ENCODE peak calls at places on chromosomes 4 and X, in four cellular contexts. One of them, this sample, is unnamed.

GRCh38 chr4:84159767-84160166 is 339.3 kb downstream of the NKX6-1 start:
- DNase-seq in activated T-cell treated with anti-CD3 and anti-CD28 coated beads, Interleukin-2, amount 50 U/mL, for 72 hours: no peak
- DNase-seq in H9: peak
- DNase-seq in SW 1271: no peak
- DNase-seq in this sample: peak

GRCh38 chr4:108276690-108277089 is 108.0 kb upstream of the LEF1 start:
- DNase-seq in activated T-cell treated with anti-CD3 and anti-CD28 coated beads, Interleukin-2, amount 50 U/mL, for 72 hours: no peak
- DNase-seq in H9: no peak
- DNase-seq in SW 1271: no peak
- DNase-seq in this sample: no peak

GRCh38 chrX:139823806-139824205 is 109.0 kb downstream of the ATP11C start:
- DNase-seq in activated T-cell treated with anti-CD3 and anti-CD28 coated beads, Interleukin-2, amount 50 U/mL, for 72 hours: no peak
- DNase-seq in H9: no peak
- DNase-seq in SW 1271: no peak
- DNase-seq in this sample: no peak

GRCh38 chr4:20646287-20646686 is 54.0 kb upstream of the PACRGL start:
- DNase-seq in activated T-cell treated with anti-CD3 and anti-CD28 coated beads, Interleukin-2, amount 50 U/mL, for 72 hours: no peak
- DNase-seq in H9: no peak
- DNase-seq in SW 1271: no peak
- DNase-seq in this sample: no peak

GRCh38 chr4:97349468-97350186 is 793.6 kb downstream of the STPG2 start:
- DNase-seq in activated T-cell treated with anti-CD3 and anti-CD28 coated beads, Interleukin-2, amount 50 U/mL, for 72 hours: no peak
- DNase-seq in H9: no peak
- DNase-seq in SW 1271: no peak
- DNase-seq in this sample: no peak

GRCh38 chr4:182582245-182582644 is 334.9 kb downstream of the DCTD start:
- DNase-seq in activated T-cell treated with anti-CD3 and anti-CD28 coated beads, Interleukin-2, amount 50 U/mL, for 72 hours: no peak
- DNase-seq in H9: no peak
- DNase-seq in SW 1271: no peak
- DNase-seq in this sample: no peak

GRCh38 chr4:154292589-154292988 is 199.0 kb downstream of the DCHS2 start:
- DNase-seq in activated T-cell treated with anti-CD3 and anti-CD28 coated beads, Interleukin-2, amount 50 U/mL, for 72 hours: peak
- DNase-seq in H9: no peak
- DNase-seq in SW 1271: no peak
- DNase-seq in this sample: no peak

GRCh38 chr4:186472948-186473347 is 82.4 kb downstream of the MTNR1A start:
- DNase-seq in activated T-cell treated with anti-CD3 and anti-CD28 coated beads, Interleukin-2, amount 50 U/mL, for 72 hours: no peak
- DNase-seq in H9: peak
- DNase-seq in SW 1271: peak
- DNase-seq in this sample: no peak

GRCh38 chr4:57312296-57312695 is 202.1 kb upstream of the IGFBP7 start:
- DNase-seq in activated T-cell treated with anti-CD3 and anti-CD28 coated beads, Interleukin-2, amount 50 U/mL, for 72 hours: no peak
- DNase-seq in H9: no peak
- DNase-seq in SW 1271: no peak
- DNase-seq in this sample: no peak

GRCh38 chr4:180636696-180637095 is 1606.5 kb upstream of the TENM3 start:
- DNase-seq in activated T-cell treated with anti-CD3 and anti-CD28 coated beads, Interleukin-2, amount 50 U/mL, for 72 hours: no peak
- DNase-seq in H9: no peak
- DNase-seq in SW 1271: no peak
- DNase-seq in this sample: no peak

GRCh38 chr4:74656596-74656995 is 137.7 kb downstream of the BTC start:
- DNase-seq in activated T-cell treated with anti-CD3 and anti-CD28 coated beads, Interleukin-2, amount 50 U/mL, for 72 hours: no peak
- DNase-seq in H9: no peak
- DNase-seq in SW 1271: no peak
- DNase-seq in this sample: no peak

GRCh38 chr4:83010111-83010521 is 507 bp downstream of the LIN54 start:
- DNase-seq in activated T-cell treated with anti-CD3 and anti-CD28 coated beads, Interleukin-2, amount 50 U/mL, for 72 hours: peak
- DNase-seq in H9: no peak
- DNase-seq in SW 1271: peak
- DNase-seq in this sample: no peak

GRCh38 chr4:46781434-46782092 is 127.5 kb downstream of the COX7B2 start:
- DNase-seq in activated T-cell treated with anti-CD3 and anti-CD28 coated beads, Interleukin-2, amount 50 U/mL, for 72 hours: no peak
- DNase-seq in H9: no peak
- DNase-seq in SW 1271: no peak
- DNase-seq in this sample: no peak

GRCh38 chr4:5815641-5816040 is 77.2 kb downstream of the CRMP1 start:
- DNase-seq in activated T-cell treated with anti-CD3 and anti-CD28 coated beads, Interleukin-2, amount 50 U/mL, for 72 hours: no peak
- DNase-seq in H9: no peak
- DNase-seq in SW 1271: no peak
- DNase-seq in this sample: no peak

GRCh38 chrX:129678176-129678880 is 23.6 kb upstream of the APLN start:
- DNase-seq in activated T-cell treated with anti-CD3 and anti-CD28 coated beads, Interleukin-2, amount 50 U/mL, for 72 hours: peak
- DNase-seq in H9: no peak
- DNase-seq in SW 1271: peak
- DNase-seq in this sample: peak

GRCh38 chr4:88320174-88320779 is 35.9 kb upstream of the PPM1K start:
- DNase-seq in activated T-cell treated with anti-CD3 and anti-CD28 coated beads, Interleukin-2, amount 50 U/mL, for 72 hours: no peak
- DNase-seq in H9: no peak
- DNase-seq in SW 1271: no peak
- DNase-seq in this sample: no peak

GRCh38 chr4:6752486-6752829 is 30.1 kb upstream of the KIAA0232 start:
- DNase-seq in activated T-cell treated with anti-CD3 and anti-CD28 coated beads, Interleukin-2, amount 50 U/mL, for 72 hours: no peak
- DNase-seq in H9: no peak
- DNase-seq in SW 1271: no peak
- DNase-seq in this sample: no peak

GRCh38 chr4:142474398-142475087 is 371.6 kb downstream of the INPP4B start:
- DNase-seq in activated T-cell treated with anti-CD3 and anti-CD28 coated beads, Interleukin-2, amount 50 U/mL, for 72 hours: no peak
- DNase-seq in H9: no peak
- DNase-seq in SW 1271: no peak
- DNase-seq in this sample: peak

GRCh38 chr4:41146716-41147506 is 67.4 kb downstream of the APBB2 start:
- DNase-seq in activated T-cell treated with anti-CD3 and anti-CD28 coated beads, Interleukin-2, amount 50 U/mL, for 72 hours: no peak
- DNase-seq in H9: peak
- DNase-seq in SW 1271: no peak
- DNase-seq in this sample: peak

GRCh38 chr4:75030649-75031235 is 97.8 kb downstream of the PARM1 start:
- DNase-seq in activated T-cell treated with anti-CD3 and anti-CD28 coated beads, Interleukin-2, amount 50 U/mL, for 72 hours: no peak
- DNase-seq in H9: no peak
- DNase-seq in SW 1271: no peak
- DNase-seq in this sample: no peak

GRCh38 chrX:40617566-40617965 is 5.7 kb upstream of the MPC1L start:
- DNase-seq in activated T-cell treated with anti-CD3 and anti-CD28 coated beads, Interleukin-2, amount 50 U/mL, for 72 hours: no peak
- DNase-seq in H9: no peak
- DNase-seq in SW 1271: no peak
- DNase-seq in this sample: no peak

GRCh38 chr4:54274786-54275503 is 45.9 kb downstream of the PDGFRA start:
- DNase-seq in activated T-cell treated with anti-CD3 and anti-CD28 coated beads, Interleukin-2, amount 50 U/mL, for 72 hours: no peak
- DNase-seq in H9: no peak
- DNase-seq in SW 1271: no peak
- DNase-seq in this sample: no peak

GRCh38 chr4:84481879-84482245 is 17.2 kb downstream of the NKX6-1 start:
- DNase-seq in activated T-cell treated with anti-CD3 and anti-CD28 coated beads, Interleukin-2, amount 50 U/mL, for 72 hours: no peak
- DNase-seq in H9: peak
- DNase-seq in SW 1271: no peak
- DNase-seq in this sample: no peak

GRCh38 chrX:40266490-40267333 is 169.0 kb upstream of the BCOR start:
- DNase-seq in activated T-cell treated with anti-CD3 and anti-CD28 coated beads, Interleukin-2, amount 50 U/mL, for 72 hours: peak
- DNase-seq in H9: peak
- DNase-seq in SW 1271: peak
- DNase-seq in this sample: peak

GRCh38 chrX:84160736-84161135 is 27.3 kb downstream of the RPS6KA6 start:
- DNase-seq in activated T-cell treated with anti-CD3 and anti-CD28 coated beads, Interleukin-2, amount 50 U/mL, for 72 hours: no peak
- DNase-seq in H9: no peak
- DNase-seq in SW 1271: no peak
- DNase-seq in this sample: no peak

GRCh38 chr4:168859100-168859499 is 151.0 kb downstream of the CBR4 start:
- DNase-seq in activated T-cell treated with anti-CD3 and anti-CD28 coated beads, Interleukin-2, amount 50 U/mL, for 72 hours: no peak
- DNase-seq in H9: no peak
- DNase-seq in SW 1271: no peak
- DNase-seq in this sample: no peak

GRCh38 chrX:20523626-20524312 is 257.1 kb upstream of the RPS6KA3 start:
- DNase-seq in activated T-cell treated with anti-CD3 and anti-CD28 coated beads, Interleukin-2, amount 50 U/mL, for 72 hours: no peak
- DNase-seq in H9: no peak
- DNase-seq in SW 1271: no peak
- DNase-seq in this sample: no peak

GRCh38 chr4:81198151-81198550 is 16.9 kb downstream of the PRKG2 start:
- DNase-seq in activated T-cell treated with anti-CD3 and anti-CD28 coated beads, Interleukin-2, amount 50 U/mL, for 72 hours: no peak
- DNase-seq in H9: no peak
- DNase-seq in SW 1271: no peak
- DNase-seq in this sample: no peak

GRCh38 chr4:136329042-136329662 is 1203.1 kb downstream of the PCDH18 start:
- DNase-seq in activated T-cell treated with anti-CD3 and anti-CD28 coated beads, Interleukin-2, amount 50 U/mL, for 72 hours: no peak
- DNase-seq in H9: no peak
- DNase-seq in SW 1271: no peak
- DNase-seq in this sample: peak

GRCh38 chr4:3316146-3316545 is 23.3 kb downstream of the RGS12 start:
- DNase-seq in activated T-cell treated with anti-CD3 and anti-CD28 coated beads, Interleukin-2, amount 50 U/mL, for 72 hours: no peak
- DNase-seq in H9: peak
- DNase-seq in SW 1271: no peak
- DNase-seq in this sample: peak

GRCh38 chrX:28408017-28408723 is 179.1 kb upstream of the IL1RAPL1 start:
- DNase-seq in activated T-cell treated with anti-CD3 and anti-CD28 coated beads, Interleukin-2, amount 50 U/mL, for 72 hours: no peak
- DNase-seq in H9: no peak
- DNase-seq in SW 1271: no peak
- DNase-seq in this sample: no peak

GRCh38 chrX:2552621-2553297 is 52.0 kb upstream of the DHRSX start:
- DNase-seq in activated T-cell treated with anti-CD3 and anti-CD28 coated beads, Interleukin-2, amount 50 U/mL, for 72 hours: no peak
- DNase-seq in H9: no peak
- DNase-seq in SW 1271: no peak
- DNase-seq in this sample: no peak

GRCh38 chr4:89245459-89245858 is 62.1 kb downstream of the GPRIN3 start:
- DNase-seq in activated T-cell treated with anti-CD3 and anti-CD28 coated beads, Interleukin-2, amount 50 U/mL, for 72 hours: no peak
- DNase-seq in H9: no peak
- DNase-seq in SW 1271: no peak
- DNase-seq in this sample: no peak

GRCh38 chr4:53688186-53688790 is 97.0 kb upstream of the LNX1 start:
- DNase-seq in activated T-cell treated with anti-CD3 and anti-CD28 coated beads, Interleukin-2, amount 50 U/mL, for 72 hours: peak
- DNase-seq in H9: no peak
- DNase-seq in SW 1271: peak
- DNase-seq in this sample: peak

GRCh38 chrX:81308086-81308852 is 106.4 kb downstream of the SH3BGRL start:
- DNase-seq in activated T-cell treated with anti-CD3 and anti-CD28 coated beads, Interleukin-2, amount 50 U/mL, for 72 hours: no peak
- DNase-seq in H9: no peak
- DNase-seq in SW 1271: no peak
- DNase-seq in this sample: no peak

GRCh38 chr4:73609688-73610087 is 10.5 kb downstream of the RASSF6 start:
- DNase-seq in activated T-cell treated with anti-CD3 and anti-CD28 coated beads, Interleukin-2, amount 50 U/mL, for 72 hours: no peak
- DNase-seq in H9: no peak
- DNase-seq in SW 1271: no peak
- DNase-seq in this sample: no peak